ENCODE peak calls at places on chromosomes 2 and 18, in five cellular contexts. One of them, this sample, is unnamed. For H3K4me1, the result is how much of the 10 kb centered on the place peaks cover.

GRCh38 chr2:60553992-60554648 is 666 bp upstream of the BCL11A start:
- DNase-seq in H1: peak
- DNase-seq in H9: peak
- DNase-seq in mesenchymal stem cell: peak
- DNase-seq in trophoblast cell: no peak
- DNase-seq in this sample: no peak

GRCh38 chr2:219507555-219508443 is 6.5 kb upstream of the ASIC4 start:
- DNase-seq in mesenchymal stem cell: no peak
- DNase-seq in H1: no peak
- DNase-seq in H9: no peak
- DNase-seq in trophoblast cell: no peak
- DNase-seq in this sample: no peak

GRCh38 chr2:50335433-50335832 is 696.5 kb downstream of the NRXN1 start:
- DNase-seq in H9: no peak
- DNase-seq in trophoblast cell: no peak
- DNase-seq in H1: no peak
- DNase-seq in mesenchymal stem cell: no peak
- DNase-seq in this sample: no peak

GRCh38 chr2:8848328-8849100 is 11.1 kb upstream of the KIDINS220 start:
- DNase-seq in H9: no peak
- DNase-seq in trophoblast cell: peak
- DNase-seq in H1: no peak
- DNase-seq in mesenchymal stem cell: peak
- DNase-seq in this sample: no peak

GRCh38 chr2:30756051-30756719 is 51.1 kb downstream of the CAPN13 start:
- DNase-seq in trophoblast cell: peak
- DNase-seq in H1: no peak
- DNase-seq in H9: no peak
- DNase-seq in mesenchymal stem cell: peak
- DNase-seq in this sample: no peak

GRCh38 chr2:182912518-182912915 is 46.1 kb upstream of the FRZB start:
- DNase-seq in H1: no peak
- DNase-seq in H9: no peak
- DNase-seq in mesenchymal stem cell: no peak
- DNase-seq in trophoblast cell: no peak
- DNase-seq in this sample: no peak

GRCh38 chr2:222864296-222864695 is 3.5 kb downstream of the ACSL3 start:
- DNase-seq in H1: no peak
- DNase-seq in H9: peak
- DNase-seq in mesenchymal stem cell: peak
- DNase-seq in trophoblast cell: no peak
- DNase-seq in this sample: peak

GRCh38 chr2:60463249-60463648 is 90.2 kb downstream of the BCL11A start:
- DNase-seq in H1: no peak
- DNase-seq in trophoblast cell: no peak
- DNase-seq in mesenchymal stem cell: no peak
- DNase-seq in H9: no peak
- DNase-seq in this sample: no peak

GRCh38 chr2:239436076-239436475 is 35.3 kb upstream of the HDAC4 start:
- DNase-seq in H9: no peak
- DNase-seq in trophoblast cell: no peak
- DNase-seq in H1: no peak
- DNase-seq in mesenchymal stem cell: no peak
- DNase-seq in this sample: no peak

GRCh38 chr2:241310917-241311566 is 4.4 kb downstream of the HDLBP start:
- DNase-seq in trophoblast cell: no peak
- DNase-seq in mesenchymal stem cell: no peak
- DNase-seq in H1: no peak
- DNase-seq in H9: no peak
- DNase-seq in this sample: no peak

GRCh38 chr18:68436485-68436884 is 278.4 kb downstream of the TMX3 start:
- DNase-seq in mesenchymal stem cell: peak
- DNase-seq in trophoblast cell: peak
- DNase-seq in H9: no peak
- DNase-seq in H1: no peak
- DNase-seq in this sample: no peak

GRCh38 chr2:126494593-126494992 is 161.4 kb upstream of the GYPC start:
- DNase-seq in mesenchymal stem cell: no peak
- DNase-seq in H9: no peak
- DNase-seq in H1: no peak
- DNase-seq in trophoblast cell: no peak
- DNase-seq in this sample: no peak

GRCh38 chr2:126496493-126496892 is 159.5 kb upstream of the GYPC start:
- DNase-seq in H1: no peak
- DNase-seq in trophoblast cell: no peak
- DNase-seq in H9: no peak
- DNase-seq in mesenchymal stem cell: no peak
- DNase-seq in this sample: no peak

DNA sequence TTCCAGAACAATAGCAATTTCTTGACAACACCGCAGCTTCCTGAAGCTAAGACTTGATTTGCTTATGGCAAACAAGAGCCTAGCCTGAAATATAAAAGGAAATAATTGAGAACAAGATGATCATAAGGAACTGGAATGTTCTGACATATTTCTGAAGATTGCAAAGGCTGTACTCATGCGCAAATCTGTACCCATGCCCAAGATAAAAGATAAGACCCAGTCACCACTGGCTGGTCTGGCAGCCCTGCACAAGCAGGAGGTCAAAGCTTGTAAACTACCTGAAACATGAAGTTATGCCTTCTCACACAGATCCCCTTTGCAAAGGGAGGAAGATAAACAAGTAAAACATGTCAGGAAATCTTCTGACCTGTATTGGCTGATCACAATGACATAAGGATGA is 160.8 kb upstream of the GYPC start:
- DNase-seq in mesenchymal stem cell: no peak
- DNase-seq in trophoblast cell: no peak
- DNase-seq in H9: no peak
- DNase-seq in H1: no peak
- DNase-seq in this sample: no peak
- H2BK12ac ChIP-seq in mesenchymal stem cell: no peak
- H2BK12ac ChIP-seq in trophoblast cell: no peak
- H2BK12ac ChIP-seq in H9: no peak
- H2BK12ac ChIP-seq in H1: no peak
- H2BK12ac ChIP-seq in this sample: no peak

DNA sequence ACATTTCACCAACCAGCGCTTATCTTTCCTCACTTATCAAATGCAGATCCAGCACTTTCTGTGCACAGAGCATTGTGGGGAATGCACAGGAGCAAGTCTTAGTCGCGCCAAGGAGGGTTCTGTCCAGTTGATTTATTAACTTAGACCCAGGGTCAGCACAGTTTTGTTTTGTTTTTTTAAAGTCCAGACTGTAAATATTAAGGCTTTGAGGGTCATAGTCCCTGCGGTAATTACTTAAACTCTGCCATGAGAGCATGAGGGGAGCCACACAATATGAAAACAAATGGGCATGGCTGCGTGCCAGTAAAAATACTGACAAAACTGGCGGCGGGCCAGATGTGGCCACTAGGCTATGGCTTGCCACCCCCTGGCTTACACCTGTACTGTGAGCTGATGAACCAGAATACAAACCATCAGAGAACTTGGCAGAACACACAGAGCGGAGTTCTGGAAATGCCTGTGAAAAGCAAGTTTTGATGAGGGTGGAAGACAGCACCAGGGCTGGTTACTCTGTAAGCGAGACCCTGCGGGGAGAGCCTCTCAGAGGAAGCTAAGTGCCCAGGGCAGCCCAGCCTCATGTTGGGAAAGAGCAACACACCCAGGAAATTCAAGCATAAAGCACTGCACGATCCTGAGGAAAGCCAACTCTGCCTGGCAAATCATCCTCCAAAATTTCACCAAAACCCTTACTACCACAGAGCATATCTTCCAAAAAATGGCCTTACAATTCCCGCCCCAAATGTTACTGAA is 43.6 kb downstream of the L3MBTL4 start:
- DNase-seq in H1: no peak
- DNase-seq in mesenchymal stem cell: no peak
- DNase-seq in trophoblast cell: no peak
- DNase-seq in H9: no peak
- DNase-seq in this sample: no peak
- H3K4me1 ChIP-seq in H1: under half
- H3K4me1 ChIP-seq in mesenchymal stem cell: under half
- H3K4me1 ChIP-seq in trophoblast cell: under half
- H3K4me1 ChIP-seq in H9: under half
- H3K4me1 ChIP-seq in this sample: under half

GRCh38 chr2:39737661-39738060 is 41.4 kb downstream of the THUMPD2 start:
- DNase-seq in mesenchymal stem cell: peak
- DNase-seq in H1: peak
- DNase-seq in trophoblast cell: no peak
- DNase-seq in H9: peak
- DNase-seq in this sample: no peak

GRCh38 chr2:39736593-39736992 is 42.5 kb downstream of the THUMPD2 start:
- DNase-seq in mesenchymal stem cell: peak
- DNase-seq in H1: no peak
- DNase-seq in trophoblast cell: no peak
- DNase-seq in H9: no peak
- DNase-seq in this sample: no peak

GRCh38 chr2:39741871-39742270 is 37.2 kb downstream of the THUMPD2 start:
- DNase-seq in trophoblast cell: no peak
- DNase-seq in H1: no peak
- DNase-seq in mesenchymal stem cell: no peak
- DNase-seq in H9: no peak
- DNase-seq in this sample: no peak

GRCh38 chr2:39738941-39739340 is 40.1 kb downstream of the THUMPD2 start:
- DNase-seq in H1: no peak
- DNase-seq in trophoblast cell: peak
- DNase-seq in mesenchymal stem cell: no peak
- DNase-seq in H9: no peak
- DNase-seq in this sample: no peak

GRCh38 chr2:39739386-39739785 is 39.7 kb downstream of the THUMPD2 start:
- DNase-seq in H9: no peak
- DNase-seq in H1: no peak
- DNase-seq in mesenchymal stem cell: no peak
- DNase-seq in trophoblast cell: no peak
- DNase-seq in this sample: no peak
- H4K91ac ChIP-seq in H9: no peak
- H4K91ac ChIP-seq in H1: no peak
- H4K91ac ChIP-seq in mesenchymal stem cell: no peak
- H4K91ac ChIP-seq in trophoblast cell: no peak
- H4K91ac ChIP-seq in this sample: no peak

DNA sequence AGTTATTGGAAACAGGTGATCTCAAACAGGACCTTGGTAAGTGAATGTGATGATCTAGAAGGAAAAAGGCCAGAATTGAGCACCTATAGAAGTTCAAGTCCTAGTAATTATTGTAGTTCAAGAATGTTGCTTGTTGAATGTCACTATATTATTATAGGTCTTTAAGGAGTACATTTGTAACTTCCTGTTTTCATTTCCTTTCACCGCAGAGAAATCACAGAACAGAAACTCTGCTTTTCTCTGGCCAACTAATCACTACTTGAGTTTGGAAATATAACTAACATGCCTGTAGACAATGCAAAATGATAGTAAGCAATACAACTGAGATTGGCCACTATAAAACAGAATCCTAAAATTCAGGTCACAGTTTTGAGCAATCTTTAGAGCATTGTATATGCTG is 61.8 kb upstream of the EFEMP1 start:
- DNase-seq in H1: no peak
- DNase-seq in H9: no peak
- DNase-seq in mesenchymal stem cell: no peak
- DNase-seq in trophoblast cell: no peak
- DNase-seq in this sample: no peak
- H2BK12ac ChIP-seq in H1: no peak
- H2BK12ac ChIP-seq in H9: no peak
- H2BK12ac ChIP-seq in mesenchymal stem cell: no peak
- H2BK12ac ChIP-seq in trophoblast cell: no peak
- H2BK12ac ChIP-seq in this sample: no peak

GRCh38 chr2:28751956-28752607 is 452 bp downstream of the PPP1CB start:
- DNase-seq in trophoblast cell: no peak
- DNase-seq in H1: peak
- DNase-seq in mesenchymal stem cell: no peak
- DNase-seq in H9: no peak
- DNase-seq in this sample: no peak
- H3K4me1 ChIP-seq in trophoblast cell: under half
- H3K4me1 ChIP-seq in H1: under half
- H3K4me1 ChIP-seq in mesenchymal stem cell: under half
- H3K4me1 ChIP-seq in H9: under half
- H3K4me1 ChIP-seq in this sample: under half

DNA sequence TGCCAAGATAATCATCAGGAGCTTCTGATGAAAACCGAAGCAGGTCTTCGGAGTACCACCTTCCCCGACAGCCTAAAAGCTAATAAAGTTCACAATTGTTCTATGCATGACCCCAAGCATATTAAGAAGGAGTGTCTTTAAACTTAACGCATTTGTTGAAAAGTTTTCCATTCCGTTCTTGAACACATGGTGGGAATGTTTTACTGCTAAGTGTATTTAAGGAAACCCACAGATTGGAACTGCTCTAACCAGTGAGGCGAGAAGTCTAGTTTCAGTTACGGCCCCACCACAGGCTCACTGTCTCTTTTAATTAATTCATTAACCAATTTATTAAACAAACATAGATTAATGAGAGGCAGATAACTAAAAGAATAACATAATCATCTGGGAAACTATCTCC is 152.4 kb downstream of the ANKRD44 start:
- DNase-seq in mesenchymal stem cell: no peak
- DNase-seq in trophoblast cell: no peak
- DNase-seq in H9: no peak
- DNase-seq in H1: no peak
- DNase-seq in this sample: no peak
- H4K91ac ChIP-seq in mesenchymal stem cell: no peak
- H4K91ac ChIP-seq in trophoblast cell: no peak
- H4K91ac ChIP-seq in H9: no peak
- H4K91ac ChIP-seq in H1: no peak
- H4K91ac ChIP-seq in this sample: no peak

DNA sequence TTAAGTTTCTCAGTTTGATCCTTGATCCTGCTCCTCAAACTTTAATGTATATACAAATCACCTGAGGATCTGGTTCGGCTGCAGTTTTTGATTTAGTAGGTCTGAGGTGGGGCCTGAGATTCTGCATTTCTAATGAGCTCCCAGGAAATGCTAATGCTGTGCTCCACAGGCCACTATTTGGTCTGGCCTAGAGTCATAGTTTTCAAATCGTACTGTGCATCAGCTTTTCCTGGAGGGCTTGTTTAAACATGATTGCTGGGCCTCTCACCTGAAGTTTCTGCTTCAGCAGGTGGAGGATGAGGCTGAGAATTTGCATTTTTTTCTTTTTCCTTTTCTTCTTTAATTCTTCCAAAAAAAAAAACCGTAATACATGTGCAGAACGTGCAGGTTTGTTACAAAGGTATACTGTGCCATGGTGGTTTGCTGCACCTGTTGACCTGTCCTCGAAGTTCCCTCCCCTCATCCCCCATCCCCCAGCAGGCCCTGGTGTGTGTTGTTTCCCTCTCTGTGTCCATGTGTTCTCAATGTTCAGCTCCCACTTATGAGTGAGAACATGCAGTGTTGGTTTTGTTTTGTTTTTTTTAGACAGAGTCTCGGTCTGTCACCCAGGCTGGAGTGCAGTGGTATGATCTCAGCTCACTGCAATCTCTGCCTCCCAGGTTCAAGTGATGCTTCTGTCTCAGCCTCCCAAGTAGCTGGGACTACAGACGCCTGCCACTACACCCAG is 42.2 kb upstream of the CD28 start:
- DNase-seq in trophoblast cell: no peak
- DNase-seq in H1: no peak
- DNase-seq in H9: no peak
- DNase-seq in mesenchymal stem cell: no peak
- DNase-seq in this sample: no peak
- H2BK12ac ChIP-seq in trophoblast cell: no peak
- H2BK12ac ChIP-seq in H1: no peak
- H2BK12ac ChIP-seq in H9: no peak
- H2BK12ac ChIP-seq in mesenchymal stem cell: no peak
- H2BK12ac ChIP-seq in this sample: no peak

This sample was measured in neuronal stem cell.